ENCODE peak calls at places on chromosomes 12 and 14, in five cellular contexts. One of them, this sample, is unnamed.
A peak's percentile ranks its signal among the peaks of the same experiment; 100 is the strongest.

GRCh38 chr12:66693901-66694513 is 15.1 kb upstream of the GRIP1 start:
- DNase-seq in stimulated activated CD8-positive, alpha-beta memory T cell treated with anti-CD3 and anti-CD28 coated beads, Interleukin-2, amount 100 ng/mL, for 1 hour: no peak
- DNase-seq in frontal cortex: peak; percentile 19
- DNase-seq in amygdala: peak; percentile 1
- DNase-seq in CD14-positive monocyte: no peak
- DNase-seq in this sample: peak; percentile 40

GRCh38 chr12:92134638-92135274 is 10.9 kb downstream of the BTG1 start:
- DNase-seq in CD14-positive monocyte: no peak
- DNase-seq in stimulated activated CD8-positive, alpha-beta memory T cell treated with anti-CD3 and anti-CD28 coated beads, Interleukin-2, amount 100 ng/mL, for 1 hour: no peak
- DNase-seq in frontal cortex: no peak
- DNase-seq in amygdala: no peak
- DNase-seq in this sample: no peak

GRCh38 chr14:60303745-60304144 is 54.7 kb downstream of the PPM1A start:
- DNase-seq in frontal cortex: no peak
- DNase-seq in CD14-positive monocyte: no peak
- DNase-seq in amygdala: no peak
- DNase-seq in stimulated activated CD8-positive, alpha-beta memory T cell treated with anti-CD3 and anti-CD28 coated beads, Interleukin-2, amount 100 ng/mL, for 1 hour: no peak
- DNase-seq in this sample: no peak

GRCh38 chr12:57520008-57520726 is at the start of gene DDIT3:
- DNase-seq in stimulated activated CD8-positive, alpha-beta memory T cell treated with anti-CD3 and anti-CD28 coated beads, Interleukin-2, amount 100 ng/mL, for 1 hour: peak; percentile 99
- DNase-seq in frontal cortex: no peak
- DNase-seq in CD14-positive monocyte: peak; percentile 100
- DNase-seq in amygdala: peak; percentile 98
- DNase-seq in this sample: peak; percentile 100

GRCh38 chr12:96445743-96446655 is 43.4 kb upstream of the CFAP54 start:
- DNase-seq in CD14-positive monocyte: no peak
- DNase-seq in stimulated activated CD8-positive, alpha-beta memory T cell treated with anti-CD3 and anti-CD28 coated beads, Interleukin-2, amount 100 ng/mL, for 1 hour: peak; percentile 21
- DNase-seq in frontal cortex: no peak
- DNase-seq in amygdala: no peak
- DNase-seq in this sample: no peak

GRCh38 chr14:29928342-29928640 is 644 bp upstream of the PRKD1 start:
- DNase-seq in stimulated activated CD8-positive, alpha-beta memory T cell treated with anti-CD3 and anti-CD28 coated beads, Interleukin-2, amount 100 ng/mL, for 1 hour: no peak
- DNase-seq in frontal cortex: no peak
- DNase-seq in amygdala: no peak
- DNase-seq in CD14-positive monocyte: no peak
- DNase-seq in this sample: no peak

GRCh38 chr12:6647083-6647604 is at the start of gene ACRBP:
- DNase-seq in frontal cortex: peak; percentile 87
- DNase-seq in CD14-positive monocyte: peak; percentile 75
- DNase-seq in stimulated activated CD8-positive, alpha-beta memory T cell treated with anti-CD3 and anti-CD28 coated beads, Interleukin-2, amount 100 ng/mL, for 1 hour: no peak
- DNase-seq in amygdala: peak; percentile 57
- DNase-seq in this sample: no peak

GRCh38 chr14:104139460-104140212 is 1.2 kb downstream of the KIF26A start:
- DNase-seq in stimulated activated CD8-positive, alpha-beta memory T cell treated with anti-CD3 and anti-CD28 coated beads, Interleukin-2, amount 100 ng/mL, for 1 hour: no peak
- DNase-seq in amygdala: no peak
- DNase-seq in CD14-positive monocyte: no peak
- DNase-seq in frontal cortex: no peak
- DNase-seq in this sample: no peak

GRCh38 chr14:92173668-92174067 is 51.9 kb downstream of the CPSF2 start:
- DNase-seq in CD14-positive monocyte: no peak
- DNase-seq in frontal cortex: no peak
- DNase-seq in amygdala: no peak
- DNase-seq in stimulated activated CD8-positive, alpha-beta memory T cell treated with anti-CD3 and anti-CD28 coated beads, Interleukin-2, amount 100 ng/mL, for 1 hour: no peak
- DNase-seq in this sample: no peak

GRCh38 chr14:67644428-67644827 is 24.7 kb downstream of the ARG2 start:
- DNase-seq in stimulated activated CD8-positive, alpha-beta memory T cell treated with anti-CD3 and anti-CD28 coated beads, Interleukin-2, amount 100 ng/mL, for 1 hour: no peak
- DNase-seq in frontal cortex: no peak
- DNase-seq in CD14-positive monocyte: no peak
- DNase-seq in amygdala: no peak
- DNase-seq in this sample: no peak

GRCh38 chr12:14238224-14238792 is 127.2 kb upstream of the ATF7IP start:
- DNase-seq in stimulated activated CD8-positive, alpha-beta memory T cell treated with anti-CD3 and anti-CD28 coated beads, Interleukin-2, amount 100 ng/mL, for 1 hour: no peak
- DNase-seq in amygdala: no peak
- DNase-seq in CD14-positive monocyte: no peak
- DNase-seq in frontal cortex: no peak
- DNase-seq in this sample: no peak

GRCh38 chr12:10718279-10718821 is 4.8 kb downstream of the YBX3 start:
- DNase-seq in amygdala: no peak
- DNase-seq in stimulated activated CD8-positive, alpha-beta memory T cell treated with anti-CD3 and anti-CD28 coated beads, Interleukin-2, amount 100 ng/mL, for 1 hour: no peak
- DNase-seq in CD14-positive monocyte: no peak
- DNase-seq in frontal cortex: no peak
- DNase-seq in this sample: no peak

This sample was measured in T47D.